ENCODE peak calls at places on chromosomes 16 and 17, in four cellular contexts. R is SK-N-SH, A is GM12878, X is HepG2. H is an unnamed sample.

GRCh38 chr16:1874854-1875253 is 2.9 kb upstream of the MEIOB start:
- DNase-seq in X (no peak), R (no peak), A (no peak), H (no peak)

GRCh38 chr17:80455328-80455710 is 21.1 kb downstream of the NPTX1 start:
- DNase-seq in X (peak), A (no peak), R (peak), H (no peak)

GRCh38 chr17:82936768-82937171 is 96.9 kb upstream of the ZNF750 start:
- DNase-seq in A (no peak), X (no peak), R (no peak), H (no peak)

GRCh38 chr17:61235001-61235820 is 164.4 kb upstream of the TBX2 start:
- DNase-seq in X (no peak), A (no peak), R (no peak), H (no peak)

GRCh38 chr17:48804936-48805411 is 12.1 kb downstream of the TTLL6 start:
- DNase-seq in A (no peak), X (peak), R (peak), H (peak)

GRCh38 chr16:12613992-12614661 is 189.6 kb downstream of the CPPED1 start:
- DNase-seq in R (no peak), X (no peak), A (no peak), H (no peak)

GRCh38 chr17:31621566-31621965 is 230.1 kb downstream of the RAB11FIP4 start:
- DNase-seq in A (no peak), X (no peak), R (no peak), H (no peak)

GRCh38 chr16:89410794-89411309 is 79.5 kb downstream of the ANKRD11 start:
- DNase-seq in A (no peak), X (peak), R (peak), H (no peak)

GRCh38 chr17:73027130-73027741 is 65.3 kb downstream of the SLC39A11 start:
- DNase-seq in A (no peak), X (no peak), R (no peak), H (no peak)

GRCh38 chr17:60900688-60901087 is 223.0 kb downstream of the BCAS3 start:
- DNase-seq in R (no peak), X (no peak), A (no peak), H (no peak)

GRCh38 chr16:50731130-50731988 is 10.5 kb upstream of the CYLD start:
- DNase-seq in A (no peak), X (no peak), R (no peak), H (no peak)
- TF ChIP-seq NFIC in A (no peak), X (no peak), R (no peak), H (no peak)

GRCh38 chr17:16516594-16517018 is 24.6 kb upstream of the LRRC75A start:
- DNase-seq in A (no peak), R (peak), X (no peak), H (peak)
- TF ChIP-seq NFIC in A (no peak), R (no peak), X (no peak), H (no peak)

GRCh38 chr17:41304091-41304490 is 1.4 kb upstream of the KRTAP29-1 start:
- DNase-seq in R (no peak), X (no peak), A (no peak), H (no peak)

GRCh38 chr17:41301204-41301790 is 1.4 kb downstream of the KRTAP29-1 start:
- DNase-seq in A (no peak), X (no peak), R (no peak), H (no peak)

GRCh38 chr17:41302981-41303380 is 330 bp upstream of the KRTAP29-1 start:
- DNase-seq in A (no peak), X (no peak), R (no peak), H (no peak)

GRCh38 chr17:41298458-41299135 is 4.1 kb downstream of the KRTAP29-1 start:
- DNase-seq in A (no peak), X (no peak), R (no peak), H (no peak)

DNA sequence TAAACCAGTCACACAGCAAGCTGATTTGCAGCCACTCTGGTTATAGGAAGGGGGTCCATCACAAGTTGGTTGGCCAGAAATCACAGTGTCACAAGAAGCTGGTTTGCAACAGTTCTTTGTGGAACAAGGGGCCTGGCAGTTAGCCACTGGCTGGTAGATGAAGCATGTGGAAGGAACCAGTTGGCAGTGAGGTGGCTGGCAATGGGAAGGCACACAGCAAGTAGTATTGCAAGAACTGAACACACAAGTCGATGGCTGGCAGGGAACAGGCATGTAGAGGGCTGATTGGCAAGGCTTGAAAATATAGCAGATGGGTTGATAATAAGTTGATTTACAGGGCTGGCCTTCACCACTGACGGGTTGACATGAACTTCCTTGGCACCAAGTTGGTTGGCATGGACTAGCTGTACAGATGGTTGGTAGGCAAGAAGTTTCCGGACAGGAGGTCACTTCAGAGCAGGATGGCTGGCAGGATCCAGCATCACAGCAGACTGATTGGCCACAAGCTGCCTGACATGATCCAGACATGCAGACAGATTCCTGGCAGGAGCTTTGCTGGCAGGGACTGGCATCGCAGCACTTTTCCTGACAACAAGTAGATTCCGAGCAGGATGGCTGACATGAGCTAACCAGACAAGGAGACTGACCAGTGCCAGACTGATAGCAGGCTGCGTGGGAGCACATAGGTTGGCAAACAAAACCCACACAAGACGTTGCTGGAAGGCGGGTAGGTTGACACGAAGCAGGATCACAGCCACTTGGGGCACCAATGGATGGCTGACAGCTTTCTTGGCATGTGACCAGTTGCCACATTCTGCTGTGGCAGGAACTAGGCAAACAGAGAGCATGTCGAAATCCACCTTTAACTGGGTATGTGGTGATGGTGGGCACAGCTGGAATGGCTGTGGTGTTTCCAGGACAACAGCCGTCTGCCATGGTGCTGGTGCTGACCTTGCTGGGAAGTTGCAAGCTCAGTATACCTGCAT is at the start of gene KRTAP29-1:
- DNase-seq in R (no peak), X (no peak), A (no peak), H (no peak)
- TF ChIP-seq NFIC in R (no peak), X (no peak), A (no peak), H (no peak)

GRCh38 chr17:66347661-66348604 is 45.5 kb downstream of the PRKCA start:
- DNase-seq in R (no peak), X (peak), A (no peak), H (peak)
- TF ChIP-seq NFIC in R (peak), X (no peak), A (no peak), H (peak)

GRCh38 chr16:49351119-49351518 is 22.5 kb upstream of the C16orf78 start:
- DNase-seq in X (no peak), R (no peak), A (no peak), H (no peak)
- TF ChIP-seq NFIC in X (no peak), R (no peak), A (no peak), H (no peak)

GRCh38 chr16:23122107-23122506 is 27.1 kb downstream of the USP31 start:
- DNase-seq in X (no peak), R (no peak), A (no peak), H (no peak)

GRCh38 chr16:23128056-23128455 is 21.2 kb downstream of the USP31 start:
- DNase-seq in A (no peak), X (no peak), R (no peak), H (no peak)

GRCh38 chr16:23121024-23121423 is 28.2 kb downstream of the USP31 start:
- DNase-seq in A (no peak), R (no peak), X (no peak), H (no peak)

GRCh38 chr16:23125277-23125676 is 24.0 kb downstream of the USP31 start:
- DNase-seq in A (no peak), X (no peak), R (no peak), H (no peak)

GRCh38 chr16:23124315-23124714 is 24.9 kb downstream of the USP31 start:
- DNase-seq in A (no peak), X (no peak), R (no peak), H (no peak)
- TF ChIP-seq NFIC in A (no peak), X (no peak), R (no peak), H (no peak)

GRCh38 chr17:79188048-79188447 is 113.4 kb downstream of the ENGASE start:
- DNase-seq in A (no peak), X (no peak), R (peak), H (peak)
- TF ChIP-seq NFIC in A (no peak), X (no peak), R (no peak), H (no peak)

GRCh38 chr16:47732122-47732805 is 271.1 kb downstream of the PHKB start:
- DNase-seq in R (no peak), A (no peak), X (no peak), H (no peak)
- TF ChIP-seq NFIC in R (peak), A (no peak), X (no peak), H (no peak)

GRCh38 chr17:81833921-81834830 is 674 bp downstream of the PPP1R27 start:
- DNase-seq in A (no peak), X (no peak), R (no peak), H (no peak)

GRCh38 chr17:81833160-81833920 is at the start of gene MCRIP1:
- DNase-seq in X (peak), A (peak), R (peak), H (peak)

GRCh38 chr17:81831957-81832607 is 1.0 kb downstream of the MCRIP1 start:
- DNase-seq in A (no peak), X (no peak), R (no peak), H (peak)

GRCh38 chr17:81831563-81831956 is 1.5 kb downstream of the MCRIP1 start:
- DNase-seq in X (no peak), A (no peak), R (no peak), H (no peak)

DNA sequence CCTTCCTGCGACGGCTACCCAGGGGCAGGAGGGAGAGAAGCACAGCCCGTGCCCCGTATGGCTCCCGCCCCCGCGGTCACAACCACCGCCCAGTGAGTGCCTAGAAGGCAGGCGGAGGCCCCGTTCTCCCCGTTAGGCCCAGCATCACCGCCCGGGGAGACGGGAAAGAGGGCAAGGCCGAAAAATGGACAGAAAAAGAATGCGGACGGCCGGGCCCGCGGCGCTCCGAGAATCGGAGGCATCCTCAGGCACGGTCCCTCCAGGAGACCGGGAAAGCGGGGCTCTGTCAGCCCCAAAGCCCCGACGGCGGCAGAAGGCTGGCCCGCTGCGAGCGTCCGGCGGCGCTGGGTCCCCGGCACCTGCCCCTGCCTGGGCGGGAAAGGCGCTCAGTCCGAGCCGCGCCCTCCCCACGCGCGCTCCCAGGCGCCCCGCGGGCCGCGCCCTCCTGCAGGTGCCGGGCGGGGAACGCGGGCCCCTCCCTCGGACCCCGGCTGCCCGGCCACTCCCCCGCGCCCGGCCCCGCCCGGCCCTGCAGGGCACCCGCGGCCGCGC is 407 bp downstream of the MCRIP1 start:
- DNase-seq in R (peak), A (no peak), X (no peak), H (peak)
- TF ChIP-seq NFIC in R (no peak), A (no peak), X (no peak), H (no peak)

GRCh38 chr17:44376124-44376523 is 12.5 kb upstream of the FAM171A2 start:
- DNase-seq in X (peak), R (peak), A (no peak), H (peak)
- TF ChIP-seq NFIC in X (no peak), R (no peak), A (no peak), H (no peak)